ENCODE peak calls at places on chromosomes 11 and 22, in ten cellular contexts. One of them, this sample, is unnamed.

GRCh38 chr11:63611395-63611747 is 2.9 kb downstream of the PLAAT3 start:
- DNase-seq in NAMALWA: no peak
- DNase-seq in left ventricle myocardium inferior: no peak
- DNase-seq in stimulated activated CD4-positive, alpha-beta T cell treated with anti-CD3 and anti-CD28 coated beads, Interleukin-1b, Interleukin-23, amount 100 ng/mL, for 1 hour: no peak
- DNase-seq in WTC11: no peak
- DNase-seq in cardiac muscle cell: no peak
- DNase-seq in GM03348: no peak
- DNase-seq in left lung: no peak
- DNase-seq in heart right ventricle: no peak
- DNase-seq in naive thymus-derived CD8-positive, alpha-beta T cell: no peak
- DNase-seq in this sample: no peak

GRCh38 chr11:850777-851762 is 8.4 kb downstream of the TSPAN4 start:
- DNase-seq in cardiac muscle cell: no peak
- DNase-seq in stimulated activated CD4-positive, alpha-beta T cell treated with anti-CD3 and anti-CD28 coated beads, Interleukin-1b, Interleukin-23, amount 100 ng/mL, for 1 hour: no peak
- DNase-seq in heart right ventricle: no peak
- DNase-seq in WTC11: peak; percentile 71
- DNase-seq in NAMALWA: peak; percentile 59
- DNase-seq in left ventricle myocardium inferior: no peak
- DNase-seq in GM03348: no peak
- DNase-seq in naive thymus-derived CD8-positive, alpha-beta T cell: no peak
- DNase-seq in left lung: no peak
- DNase-seq in this sample: no peak

GRCh38 chr11:65382036-65382803 is at the start of gene SLC25A45:
- DNase-seq in NAMALWA: peak; percentile 92
- DNase-seq in naive thymus-derived CD8-positive, alpha-beta T cell: peak; percentile 91
- DNase-seq in stimulated activated CD4-positive, alpha-beta T cell treated with anti-CD3 and anti-CD28 coated beads, Interleukin-1b, Interleukin-23, amount 100 ng/mL, for 1 hour: peak; percentile 85
- DNase-seq in GM03348: peak; percentile 96
- DNase-seq in left ventricle myocardium inferior: peak; percentile 91
- DNase-seq in cardiac muscle cell: peak; percentile 86
- DNase-seq in left lung: peak; percentile 94
- DNase-seq in WTC11: peak; percentile 64
- DNase-seq in heart right ventricle: peak; percentile 90
- DNase-seq in this sample: peak; percentile 97

GRCh38 chr11:131924446-131925240 is 554.2 kb downstream of the NTM start:
- DNase-seq in GM03348: peak; percentile 40
- DNase-seq in left ventricle myocardium inferior: no peak
- DNase-seq in NAMALWA: no peak
- DNase-seq in cardiac muscle cell: no peak
- DNase-seq in stimulated activated CD4-positive, alpha-beta T cell treated with anti-CD3 and anti-CD28 coated beads, Interleukin-1b, Interleukin-23, amount 100 ng/mL, for 1 hour: no peak
- DNase-seq in WTC11: no peak
- DNase-seq in left lung: no peak
- DNase-seq in heart right ventricle: no peak
- DNase-seq in naive thymus-derived CD8-positive, alpha-beta T cell: no peak
- DNase-seq in this sample: no peak

GRCh38 chr11:8021920-8022319 is 34.8 kb downstream of the EIF3F start:
- DNase-seq in GM03348: no peak
- DNase-seq in WTC11: no peak
- DNase-seq in stimulated activated CD4-positive, alpha-beta T cell treated with anti-CD3 and anti-CD28 coated beads, Interleukin-1b, Interleukin-23, amount 100 ng/mL, for 1 hour: no peak
- DNase-seq in heart right ventricle: no peak
- DNase-seq in NAMALWA: no peak
- DNase-seq in cardiac muscle cell: no peak
- DNase-seq in left lung: no peak
- DNase-seq in naive thymus-derived CD8-positive, alpha-beta T cell: no peak
- DNase-seq in left ventricle myocardium inferior: no peak
- DNase-seq in this sample: no peak

GRCh38 chr11:77131560-77131959 is 3.5 kb downstream of the MYO7A start:
- DNase-seq in naive thymus-derived CD8-positive, alpha-beta T cell: no peak
- DNase-seq in left lung: no peak
- DNase-seq in GM03348: no peak
- DNase-seq in heart right ventricle: no peak
- DNase-seq in left ventricle myocardium inferior: no peak
- DNase-seq in NAMALWA: no peak
- DNase-seq in cardiac muscle cell: no peak
- DNase-seq in stimulated activated CD4-positive, alpha-beta T cell treated with anti-CD3 and anti-CD28 coated beads, Interleukin-1b, Interleukin-23, amount 100 ng/mL, for 1 hour: no peak
- DNase-seq in WTC11: no peak
- DNase-seq in this sample: no peak

GRCh38 chr22:17578129-17578754 is 14.9 kb downstream of the SLC25A18 start:
- DNase-seq in GM03348: no peak
- DNase-seq in NAMALWA: no peak
- DNase-seq in heart right ventricle: peak; percentile 49
- DNase-seq in cardiac muscle cell: no peak
- DNase-seq in left ventricle myocardium inferior: peak; percentile 59
- DNase-seq in stimulated activated CD4-positive, alpha-beta T cell treated with anti-CD3 and anti-CD28 coated beads, Interleukin-1b, Interleukin-23, amount 100 ng/mL, for 1 hour: no peak
- DNase-seq in naive thymus-derived CD8-positive, alpha-beta T cell: no peak
- DNase-seq in WTC11: no peak
- DNase-seq in left lung: peak; percentile 56
- DNase-seq in this sample: no peak

GRCh38 chr22:17570851-17571631 is 7.7 kb downstream of the SLC25A18 start:
- DNase-seq in GM03348: peak; percentile 71
- DNase-seq in heart right ventricle: peak; percentile 87
- DNase-seq in NAMALWA: no peak
- DNase-seq in left lung: no peak
- DNase-seq in left ventricle myocardium inferior: peak; percentile 92
- DNase-seq in WTC11: no peak
- DNase-seq in naive thymus-derived CD8-positive, alpha-beta T cell: no peak
- DNase-seq in cardiac muscle cell: peak; percentile 17
- DNase-seq in stimulated activated CD4-positive, alpha-beta T cell treated with anti-CD3 and anti-CD28 coated beads, Interleukin-1b, Interleukin-23, amount 100 ng/mL, for 1 hour: no peak
- DNase-seq in this sample: no peak

GRCh38 chr11:75152090-75152489 is 1.2 kb downstream of the SLCO2B1 start:
- DNase-seq in NAMALWA: no peak
- DNase-seq in left ventricle myocardium inferior: no peak
- DNase-seq in left lung: no peak
- DNase-seq in heart right ventricle: no peak
- DNase-seq in cardiac muscle cell: no peak
- DNase-seq in naive thymus-derived CD8-positive, alpha-beta T cell: no peak
- DNase-seq in WTC11: no peak
- DNase-seq in stimulated activated CD4-positive, alpha-beta T cell treated with anti-CD3 and anti-CD28 coated beads, Interleukin-1b, Interleukin-23, amount 100 ng/mL, for 1 hour: no peak
- DNase-seq in GM03348: no peak
- DNase-seq in this sample: no peak

GRCh38 chr11:11845066-11845465 is 3.3 kb downstream of the USP47 start:
- DNase-seq in stimulated activated CD4-positive, alpha-beta T cell treated with anti-CD3 and anti-CD28 coated beads, Interleukin-1b, Interleukin-23, amount 100 ng/mL, for 1 hour: no peak
- DNase-seq in naive thymus-derived CD8-positive, alpha-beta T cell: no peak
- DNase-seq in GM03348: no peak
- DNase-seq in heart right ventricle: no peak
- DNase-seq in NAMALWA: no peak
- DNase-seq in cardiac muscle cell: no peak
- DNase-seq in WTC11: no peak
- DNase-seq in left ventricle myocardium inferior: no peak
- DNase-seq in left lung: no peak
- DNase-seq in this sample: no peak

GRCh38 chr11:92276773-92277172 is 52.2 kb downstream of the FAT3 start:
- DNase-seq in WTC11: no peak
- DNase-seq in cardiac muscle cell: no peak
- DNase-seq in heart right ventricle: no peak
- DNase-seq in left ventricle myocardium inferior: no peak
- DNase-seq in GM03348: peak; percentile 58
- DNase-seq in stimulated activated CD4-positive, alpha-beta T cell treated with anti-CD3 and anti-CD28 coated beads, Interleukin-1b, Interleukin-23, amount 100 ng/mL, for 1 hour: no peak
- DNase-seq in NAMALWA: no peak
- DNase-seq in left lung: no peak
- DNase-seq in naive thymus-derived CD8-positive, alpha-beta T cell: no peak
- DNase-seq in this sample: peak; percentile 13

GRCh38 chr11:2289350-2289749 is 12.4 kb downstream of the C11orf21 start:
- DNase-seq in heart right ventricle: no peak
- DNase-seq in naive thymus-derived CD8-positive, alpha-beta T cell: no peak
- DNase-seq in WTC11: no peak
- DNase-seq in stimulated activated CD4-positive, alpha-beta T cell treated with anti-CD3 and anti-CD28 coated beads, Interleukin-1b, Interleukin-23, amount 100 ng/mL, for 1 hour: no peak
- DNase-seq in NAMALWA: no peak
- DNase-seq in cardiac muscle cell: no peak
- DNase-seq in left ventricle myocardium inferior: no peak
- DNase-seq in GM03348: no peak
- DNase-seq in left lung: no peak
- DNase-seq in this sample: no peak

GRCh38 chr22:30347255-30347892 is 9.3 kb downstream of the SF3A1 start:
- DNase-seq in GM03348: no peak
- DNase-seq in cardiac muscle cell: no peak
- DNase-seq in naive thymus-derived CD8-positive, alpha-beta T cell: no peak
- DNase-seq in stimulated activated CD4-positive, alpha-beta T cell treated with anti-CD3 and anti-CD28 coated beads, Interleukin-1b, Interleukin-23, amount 100 ng/mL, for 1 hour: no peak
- DNase-seq in left lung: no peak
- DNase-seq in WTC11: no peak
- DNase-seq in left ventricle myocardium inferior: no peak
- DNase-seq in heart right ventricle: no peak
- DNase-seq in NAMALWA: no peak
- DNase-seq in this sample: no peak

GRCh38 chr11:129368889-129369672 is 6.6 kb upstream of the BARX2 start:
- DNase-seq in left ventricle myocardium inferior: no peak
- DNase-seq in left lung: no peak
- DNase-seq in stimulated activated CD4-positive, alpha-beta T cell treated with anti-CD3 and anti-CD28 coated beads, Interleukin-1b, Interleukin-23, amount 100 ng/mL, for 1 hour: no peak
- DNase-seq in GM03348: no peak
- DNase-seq in cardiac muscle cell: peak; percentile 54
- DNase-seq in heart right ventricle: no peak
- DNase-seq in WTC11: no peak
- DNase-seq in NAMALWA: no peak
- DNase-seq in naive thymus-derived CD8-positive, alpha-beta T cell: no peak
- DNase-seq in this sample: no peak

GRCh38 chr11:1771700-1772099 is 8.0 kb upstream of the CTSD start:
- DNase-seq in WTC11: no peak
- DNase-seq in naive thymus-derived CD8-positive, alpha-beta T cell: no peak
- DNase-seq in cardiac muscle cell: no peak
- DNase-seq in NAMALWA: no peak
- DNase-seq in heart right ventricle: no peak
- DNase-seq in left lung: peak; percentile 78
- DNase-seq in GM03348: no peak
- DNase-seq in stimulated activated CD4-positive, alpha-beta T cell treated with anti-CD3 and anti-CD28 coated beads, Interleukin-1b, Interleukin-23, amount 100 ng/mL, for 1 hour: no peak
- DNase-seq in left ventricle myocardium inferior: no peak
- DNase-seq in this sample: no peak

GRCh38 chr11:1785749-1786261 is 22.1 kb upstream of the CTSD start:
- DNase-seq in GM03348: no peak
- DNase-seq in naive thymus-derived CD8-positive, alpha-beta T cell: no peak
- DNase-seq in left lung: peak; percentile 75
- DNase-seq in stimulated activated CD4-positive, alpha-beta T cell treated with anti-CD3 and anti-CD28 coated beads, Interleukin-1b, Interleukin-23, amount 100 ng/mL, for 1 hour: no peak
- DNase-seq in cardiac muscle cell: no peak
- DNase-seq in heart right ventricle: no peak
- DNase-seq in NAMALWA: no peak
- DNase-seq in WTC11: no peak
- DNase-seq in left ventricle myocardium inferior: no peak
- DNase-seq in this sample: no peak

GRCh38 chr11:113849713-113850112 is 25.7 kb downstream of the USP28 start:
- DNase-seq in cardiac muscle cell: no peak
- DNase-seq in stimulated activated CD4-positive, alpha-beta T cell treated with anti-CD3 and anti-CD28 coated beads, Interleukin-1b, Interleukin-23, amount 100 ng/mL, for 1 hour: no peak
- DNase-seq in NAMALWA: no peak
- DNase-seq in heart right ventricle: no peak
- DNase-seq in WTC11: peak; percentile 41
- DNase-seq in left ventricle myocardium inferior: no peak
- DNase-seq in naive thymus-derived CD8-positive, alpha-beta T cell: no peak
- DNase-seq in left lung: no peak
- DNase-seq in GM03348: no peak
- DNase-seq in this sample: no peak

GRCh38 chr22:34866501-34867171 is 199.3 kb upstream of the ISX start:
- DNase-seq in GM03348: no peak
- DNase-seq in cardiac muscle cell: peak; percentile 11
- DNase-seq in naive thymus-derived CD8-positive, alpha-beta T cell: no peak
- DNase-seq in WTC11: no peak
- DNase-seq in left ventricle myocardium inferior: no peak
- DNase-seq in NAMALWA: no peak
- DNase-seq in stimulated activated CD4-positive, alpha-beta T cell treated with anti-CD3 and anti-CD28 coated beads, Interleukin-1b, Interleukin-23, amount 100 ng/mL, for 1 hour: no peak
- DNase-seq in heart right ventricle: no peak
- DNase-seq in left lung: no peak
- DNase-seq in this sample: no peak

GRCh38 chr22:32378703-32379272 is 21.1 kb downstream of the RFPL3 start:
- DNase-seq in heart right ventricle: no peak
- DNase-seq in naive thymus-derived CD8-positive, alpha-beta T cell: no peak
- DNase-seq in stimulated activated CD4-positive, alpha-beta T cell treated with anti-CD3 and anti-CD28 coated beads, Interleukin-1b, Interleukin-23, amount 100 ng/mL, for 1 hour: no peak
- DNase-seq in left lung: no peak
- DNase-seq in GM03348: peak; percentile 30
- DNase-seq in left ventricle myocardium inferior: no peak
- DNase-seq in NAMALWA: peak; percentile 26
- DNase-seq in WTC11: peak; percentile 82
- DNase-seq in cardiac muscle cell: peak; percentile 45
- DNase-seq in this sample: no peak

GRCh38 chr11:69950120-69950519 is 128.0 kb upstream of the ANO1 start:
- DNase-seq in stimulated activated CD4-positive, alpha-beta T cell treated with anti-CD3 and anti-CD28 coated beads, Interleukin-1b, Interleukin-23, amount 100 ng/mL, for 1 hour: no peak
- DNase-seq in left ventricle myocardium inferior: no peak
- DNase-seq in heart right ventricle: no peak
- DNase-seq in NAMALWA: peak; percentile 63
- DNase-seq in GM03348: no peak
- DNase-seq in naive thymus-derived CD8-positive, alpha-beta T cell: no peak
- DNase-seq in WTC11: peak; percentile 89
- DNase-seq in left lung: no peak
- DNase-seq in cardiac muscle cell: no peak
- DNase-seq in this sample: no peak

GRCh38 chr11:81895258-81895657 is 838.4 kb downstream of the FAM181B start:
- DNase-seq in NAMALWA: no peak
- DNase-seq in left lung: no peak
- DNase-seq in heart right ventricle: no peak
- DNase-seq in stimulated activated CD4-positive, alpha-beta T cell treated with anti-CD3 and anti-CD28 coated beads, Interleukin-1b, Interleukin-23, amount 100 ng/mL, for 1 hour: no peak
- DNase-seq in WTC11: no peak
- DNase-seq in left ventricle myocardium inferior: no peak
- DNase-seq in cardiac muscle cell: no peak
- DNase-seq in GM03348: no peak
- DNase-seq in naive thymus-derived CD8-positive, alpha-beta T cell: no peak
- DNase-seq in this sample: no peak

GRCh38 chr22:28933321-28933720 is 49.9 kb downstream of the ZNRF3 start:
- DNase-seq in left lung: no peak
- DNase-seq in stimulated activated CD4-positive, alpha-beta T cell treated with anti-CD3 and anti-CD28 coated beads, Interleukin-1b, Interleukin-23, amount 100 ng/mL, for 1 hour: no peak
- DNase-seq in GM03348: no peak
- DNase-seq in heart right ventricle: no peak
- DNase-seq in cardiac muscle cell: no peak
- DNase-seq in NAMALWA: no peak
- DNase-seq in WTC11: no peak
- DNase-seq in naive thymus-derived CD8-positive, alpha-beta T cell: no peak
- DNase-seq in left ventricle myocardium inferior: no peak
- DNase-seq in this sample: no peak

GRCh38 chr11:112658521-112658920 is 302.7 kb upstream of the NCAM1 start:
- DNase-seq in heart right ventricle: no peak
- DNase-seq in left lung: no peak
- DNase-seq in WTC11: no peak
- DNase-seq in cardiac muscle cell: peak; percentile 74
- DNase-seq in naive thymus-derived CD8-positive, alpha-beta T cell: no peak
- DNase-seq in NAMALWA: no peak
- DNase-seq in GM03348: no peak
- DNase-seq in stimulated activated CD4-positive, alpha-beta T cell treated with anti-CD3 and anti-CD28 coated beads, Interleukin-1b, Interleukin-23, amount 100 ng/mL, for 1 hour: no peak
- DNase-seq in left ventricle myocardium inferior: no peak
- DNase-seq in this sample: no peak

This sample was measured in AG04450.